ENCODE peak calls at places on chromosome 1, in nine cellular contexts. One of them, this sample, is unnamed.

GRCh38 chr1:2344121-2344681 is 47.2 kb downstream of the MORN1 start:
- DNase-seq in neural progenitor cell: no peak
- DNase-seq in stimulated activated CD8-positive, alpha-beta memory T cell treated with anti-CD3 and anti-CD28 coated beads, Interleukin-4, amount 100 ng/mL, for 4 hours: no peak
- DNase-seq in AG04450: no peak
- DNase-seq in GM23338: no peak
- DNase-seq in glutamatergic neuron: peak; percentile 19
- DNase-seq in breast epithelium: no peak
- DNase-seq in stimulated activated CD4-positive, alpha-beta T cell treated with anti-CD3 and anti-CD28 coated beads, Interleukin-2, amount 100 ng/mL, for 48 hours: no peak
- DNase-seq in hepatocyte: no peak
- DNase-seq in this sample: no peak

GRCh38 chr1:56189454-56189853 is 389.9 kb downstream of the PLPP3 start:
- DNase-seq in neural progenitor cell: no peak
- DNase-seq in stimulated activated CD8-positive, alpha-beta memory T cell treated with anti-CD3 and anti-CD28 coated beads, Interleukin-4, amount 100 ng/mL, for 4 hours: no peak
- DNase-seq in AG04450: no peak
- DNase-seq in GM23338: no peak
- DNase-seq in glutamatergic neuron: no peak
- DNase-seq in breast epithelium: no peak
- DNase-seq in stimulated activated CD4-positive, alpha-beta T cell treated with anti-CD3 and anti-CD28 coated beads, Interleukin-2, amount 100 ng/mL, for 48 hours: no peak
- DNase-seq in hepatocyte: no peak
- DNase-seq in this sample: no peak

GRCh38 chr1:226449823-226450222 is 41.9 kb upstream of the PARP1 start:
- DNase-seq in neural progenitor cell: no peak
- DNase-seq in stimulated activated CD8-positive, alpha-beta memory T cell treated with anti-CD3 and anti-CD28 coated beads, Interleukin-4, amount 100 ng/mL, for 4 hours: no peak
- DNase-seq in AG04450: no peak
- DNase-seq in GM23338: no peak
- DNase-seq in glutamatergic neuron: no peak
- DNase-seq in breast epithelium: no peak
- DNase-seq in stimulated activated CD4-positive, alpha-beta T cell treated with anti-CD3 and anti-CD28 coated beads, Interleukin-2, amount 100 ng/mL, for 48 hours: no peak
- DNase-seq in hepatocyte: no peak
- DNase-seq in this sample: no peak

GRCh38 chr1:245748246-245748645 is 593.5 kb downstream of the KIF26B start:
- DNase-seq in neural progenitor cell: peak; percentile 82
- DNase-seq in stimulated activated CD8-positive, alpha-beta memory T cell treated with anti-CD3 and anti-CD28 coated beads, Interleukin-4, amount 100 ng/mL, for 4 hours: no peak
- DNase-seq in AG04450: no peak
- DNase-seq in GM23338: peak; percentile 20
- DNase-seq in glutamatergic neuron: no peak
- DNase-seq in breast epithelium: no peak
- DNase-seq in stimulated activated CD4-positive, alpha-beta T cell treated with anti-CD3 and anti-CD28 coated beads, Interleukin-2, amount 100 ng/mL, for 48 hours: no peak
- DNase-seq in hepatocyte: no peak
- DNase-seq in this sample: no peak

GRCh38 chr1:184664042-184664659 is 90.5 kb downstream of the EDEM3 start:
- DNase-seq in neural progenitor cell: peak; percentile 94
- DNase-seq in stimulated activated CD8-positive, alpha-beta memory T cell treated with anti-CD3 and anti-CD28 coated beads, Interleukin-4, amount 100 ng/mL, for 4 hours: no peak
- DNase-seq in AG04450: peak; percentile 27
- DNase-seq in GM23338: peak; percentile 94
- DNase-seq in glutamatergic neuron: peak; percentile 88
- DNase-seq in breast epithelium: peak; percentile 63
- DNase-seq in stimulated activated CD4-positive, alpha-beta T cell treated with anti-CD3 and anti-CD28 coated beads, Interleukin-2, amount 100 ng/mL, for 48 hours: peak; percentile 54
- DNase-seq in hepatocyte: peak; percentile 86
- DNase-seq in this sample: peak; percentile 56

GRCh38 chr1:173224887-173225280 is 17.8 kb upstream of the TNFSF4 start:
- DNase-seq in neural progenitor cell: no peak
- DNase-seq in stimulated activated CD8-positive, alpha-beta memory T cell treated with anti-CD3 and anti-CD28 coated beads, Interleukin-4, amount 100 ng/mL, for 4 hours: no peak
- DNase-seq in AG04450: no peak
- DNase-seq in GM23338: no peak
- DNase-seq in glutamatergic neuron: no peak
- DNase-seq in breast epithelium: no peak
- DNase-seq in stimulated activated CD4-positive, alpha-beta T cell treated with anti-CD3 and anti-CD28 coated beads, Interleukin-2, amount 100 ng/mL, for 48 hours: no peak
- DNase-seq in hepatocyte: no peak
- DNase-seq in this sample: no peak

GRCh38 chr1:995665-996633 is 3.9 kb downstream of the HES4 start:
- DNase-seq in neural progenitor cell: no peak
- DNase-seq in stimulated activated CD8-positive, alpha-beta memory T cell treated with anti-CD3 and anti-CD28 coated beads, Interleukin-4, amount 100 ng/mL, for 4 hours: no peak
- DNase-seq in AG04450: no peak
- DNase-seq in GM23338: peak; percentile 26
- DNase-seq in glutamatergic neuron: no peak
- DNase-seq in breast epithelium: no peak
- DNase-seq in stimulated activated CD4-positive, alpha-beta T cell treated with anti-CD3 and anti-CD28 coated beads, Interleukin-2, amount 100 ng/mL, for 48 hours: no peak
- DNase-seq in hepatocyte: peak; percentile 32
- DNase-seq in this sample: no peak

GRCh38 chr1:51515982-51516638 is 3.0 kb downstream of the EPS15 start:
- DNase-seq in neural progenitor cell: no peak
- DNase-seq in stimulated activated CD8-positive, alpha-beta memory T cell treated with anti-CD3 and anti-CD28 coated beads, Interleukin-4, amount 100 ng/mL, for 4 hours: no peak
- DNase-seq in AG04450: no peak
- DNase-seq in GM23338: no peak
- DNase-seq in glutamatergic neuron: no peak
- DNase-seq in breast epithelium: no peak
- DNase-seq in stimulated activated CD4-positive, alpha-beta T cell treated with anti-CD3 and anti-CD28 coated beads, Interleukin-2, amount 100 ng/mL, for 48 hours: no peak
- DNase-seq in hepatocyte: no peak
- DNase-seq in this sample: no peak

GRCh38 chr1:29749021-29749420 is 512.7 kb downstream of the PTPRU start:
- DNase-seq in neural progenitor cell: no peak
- DNase-seq in stimulated activated CD8-positive, alpha-beta memory T cell treated with anti-CD3 and anti-CD28 coated beads, Interleukin-4, amount 100 ng/mL, for 4 hours: no peak
- DNase-seq in AG04450: no peak
- DNase-seq in GM23338: no peak
- DNase-seq in glutamatergic neuron: no peak
- DNase-seq in breast epithelium: no peak
- DNase-seq in stimulated activated CD4-positive, alpha-beta T cell treated with anti-CD3 and anti-CD28 coated beads, Interleukin-2, amount 100 ng/mL, for 48 hours: no peak
- DNase-seq in hepatocyte: no peak
- DNase-seq in this sample: no peak

GRCh38 chr1:20483833-20484525 is 2.0 kb downstream of the CAMK2N1 start:
- DNase-seq in neural progenitor cell: peak; percentile 72
- DNase-seq in stimulated activated CD8-positive, alpha-beta memory T cell treated with anti-CD3 and anti-CD28 coated beads, Interleukin-4, amount 100 ng/mL, for 4 hours: no peak
- DNase-seq in AG04450: no peak
- DNase-seq in GM23338: peak; percentile 69
- DNase-seq in glutamatergic neuron: peak; percentile 73
- DNase-seq in breast epithelium: no peak
- DNase-seq in stimulated activated CD4-positive, alpha-beta T cell treated with anti-CD3 and anti-CD28 coated beads, Interleukin-2, amount 100 ng/mL, for 48 hours: no peak
- DNase-seq in hepatocyte: peak; percentile 51
- DNase-seq in this sample: peak; percentile 32